ENCODE peak calls at places on chromosomes 12 and 14, in seven cellular contexts. Y is stomach, F is gastrocnemius medialis, X is fibroblast of lung, V is Peyer's patch, O is body of pancreas, R is AG04450. W is an unnamed sample. For H3K9me3, the result is how much of the 10 kb centered on the place peaks cover.

GRCh38 chr12:6276936-6277615 is 33.4 kb upstream of the PLEKHG6 start:
- DNase-seq in Y (no peak), F (no peak), X (no peak), V (peak), O (no peak), R (no peak), W (peak)

GRCh38 chr12:65313704-65314317 is 35.3 kb downstream of the MSRB3 start:
- DNase-seq in Y (no peak), F (no peak), X (no peak), V (no peak), O (no peak), R (no peak), W (no peak)

GRCh38 chr14:20350860-20351259 is 7.4 kb downstream of the PARP2 start:
- DNase-seq in Y (no peak), F (no peak), X (no peak), V (no peak), O (no peak), R (no peak), W (no peak)

GRCh38 chr14:100384819-100385813 is 62.0 kb downstream of the SLC25A47 start:
- DNase-seq in Y (no peak), F (no peak), X (peak), V (no peak), O (peak), R (no peak), W (no peak)

GRCh38 chr12:51976376-51977160 is 25.1 kb downstream of the ACVR1B start:
- DNase-seq in Y (no peak), F (no peak), X (peak), V (no peak), O (peak), R (no peak), W (no peak)

GRCh38 chr14:37550511-37550910 is 44.5 kb downstream of the FOXA1 start:
- DNase-seq in Y (no peak), F (no peak), X (peak), V (no peak), O (no peak), R (peak), W (no peak)

GRCh38 chr12:58540480-58541299 is 379.6 kb downstream of the LRIG3 start:
- DNase-seq in Y (peak), F (peak), X (peak), V (peak), O (peak), R (peak), W (peak)

GRCh38 chr14:93150227-93151206 is 34.2 kb downstream of the MOAP1 start:
- DNase-seq in Y (peak), F (no peak), X (no peak), V (peak), O (peak), R (no peak), W (peak)

GRCh38 chr12:68403296-68403695 is 71.1 kb upstream of the MDM1 start:
- DNase-seq in Y (no peak), F (no peak), X (peak), V (no peak), O (no peak), R (no peak), W (no peak)

GRCh38 chr14:104113631-104114420 is 24.6 kb upstream of the KIF26A start:
- DNase-seq in Y (peak), F (no peak), X (no peak), V (peak), O (no peak), R (no peak), W (peak)

GRCh38 chr12:52992699-52993557 is 13.3 kb upstream of the EIF4B start:
- DNase-seq in Y (peak), F (no peak), X (peak), V (peak), O (peak), R (no peak), W (peak)

GRCh38 chr14:68596701-68597100 is 196.2 kb downstream of the ZFP36L1 start:
- DNase-seq in Y (no peak), F (peak), X (no peak), V (no peak), O (peak), R (no peak), W (no peak)

GRCh38 chr12:93991882-93992415 is 156.4 kb upstream of the PLXNC1 start:
- DNase-seq in Y (no peak), F (no peak), X (no peak), V (no peak), O (no peak), R (no peak), W (no peak)

GRCh38 chr14:29717906-29718305 is 209.7 kb downstream of the PRKD1 start:
- DNase-seq in Y (no peak), F (no peak), X (no peak), V (no peak), O (no peak), R (no peak), W (no peak)

GRCh38 chr12:57242691-57243454 is 8.1 kb downstream of the STAC3 start:
- DNase-seq in Y (peak), F (peak), X (peak), V (peak), O (peak), R (no peak), W (peak)

GRCh38 chr14:23145794-23146422 is 26.9 kb upstream of the CEBPE start:
- DNase-seq in Y (no peak), F (peak), X (no peak), V (no peak), O (no peak), R (no peak), W (no peak)

GRCh38 chr14:39241637-39242036 is 7.9 kb downstream of the MIA2 start:
- DNase-seq in Y (no peak), F (no peak), X (peak), V (no peak), O (no peak), R (no peak), W (no peak)

GRCh38 chr14:63956326-63956725 is 103.5 kb downstream of the SYNE2 start:
- DNase-seq in Y (no peak), F (no peak), X (peak), V (no peak), O (no peak), R (no peak), W (no peak)

GRCh38 chr12:110860833-110861291 is 14.1 kb downstream of the CCDC63 start:
- DNase-seq in Y (no peak), F (no peak), X (no peak), V (no peak), O (no peak), R (no peak), W (no peak)

GRCh38 chr14:105941226-105942166 is 415.1 kb downstream of the TMEM121 start:
- DNase-seq in Y (no peak), F (no peak), X (no peak), V (no peak), O (no peak), R (no peak), W (peak)
- H3K9me3 ChIP-seq in Y (under half), F (under half), X (under half), V (under half), O (under half), R (half or more), W (under half)

GRCh38 chr12:131209082-131210070 is 255.7 kb downstream of the ADGRD1 start:
- DNase-seq in Y (no peak), F (no peak), X (no peak), V (peak), O (no peak), R (no peak), W (no peak)
- TF ChIP-seq CTCF in Y (no peak), F (no peak), X (no peak), V (no peak), O (no peak), R (no peak), W (no peak)

DNA sequence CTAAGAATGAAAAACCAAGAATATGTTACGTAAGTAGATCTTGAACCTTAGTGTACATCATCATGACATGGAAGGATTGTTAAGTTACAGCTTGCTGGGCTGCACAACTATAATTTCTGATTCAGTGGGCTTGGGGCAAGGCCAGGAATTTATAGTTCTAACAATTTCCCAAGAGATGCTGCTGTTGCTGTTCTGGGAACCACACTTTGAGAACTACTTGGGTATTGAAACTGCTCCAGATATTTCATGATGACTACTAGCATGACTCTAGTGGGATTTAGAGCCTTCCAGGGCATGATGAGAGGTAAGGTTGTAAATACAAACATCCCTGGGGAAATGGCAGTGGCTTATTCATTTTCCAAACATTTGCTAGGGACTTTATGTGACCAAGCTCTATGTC is 904.8 kb upstream of the SEL1L start:
- DNase-seq in Y (no peak), F (no peak), X (no peak), V (no peak), O (no peak), R (no peak), W (no peak)
- H3K9me3 ChIP-seq in Y (under half), F (under half), X (under half), V (under half), O (under half), R (under half), W (under half)

GRCh38 chr12:76876696-76877229 is 2.1 kb downstream of the CSRP2 start:
- DNase-seq in Y (no peak), F (no peak), X (no peak), V (no peak), O (no peak), R (no peak), W (no peak)

GRCh38 chr12:76880156-76881023 is 1.6 kb upstream of the CSRP2 start:
- DNase-seq in Y (no peak), F (no peak), X (peak), V (no peak), O (no peak), R (no peak), W (no peak)

GRCh38 chr12:76879710-76880025 is 849 bp upstream of the CSRP2 start:
- DNase-seq in Y (no peak), F (no peak), X (no peak), V (no peak), O (no peak), R (no peak), W (no peak)

GRCh38 chr12:76878899-76879709 is at the start of gene CSRP2:
- DNase-seq in Y (peak), F (peak), X (peak), V (peak), O (peak), R (peak), W (peak)

GRCh38 chr12:76878045-76878898 is 547 bp downstream of the CSRP2 start:
- DNase-seq in Y (no peak), F (no peak), X (peak), V (peak), O (peak), R (no peak), W (peak)
- TF ChIP-seq CTCF in Y (no peak), F (no peak), X (no peak), V (no peak), O (no peak), R (peak), W (no peak)

GRCh38 chr12:50188875-50189575 is 21.9 kb upstream of the CERS5 start:
- DNase-seq in Y (no peak), F (no peak), X (no peak), V (no peak), O (no peak), R (no peak), W (peak)
- H3K9me3 ChIP-seq in Y (under half), F (under half), X (under half), V (under half), O (under half), R (under half), W (under half)

GRCh38 chr12:96617178-96617577 is 127.8 kb downstream of the CFAP54 start:
- DNase-seq in Y (no peak), F (no peak), X (no peak), V (no peak), O (no peak), R (no peak), W (no peak)
- TF ChIP-seq CTCF in Y (no peak), F (no peak), X (no peak), V (no peak), O (no peak), R (peak), W (no peak)

GRCh38 chr12:116647802-116648201 is 88.6 kb downstream of the MAP1LC3B2 start:
- DNase-seq in Y (no peak), F (no peak), X (no peak), V (no peak), O (no peak), R (no peak), W (no peak)
- H3K9me3 ChIP-seq in Y (under half), F (under half), X (under half), V (under half), O (under half), R (under half), W (under half)

GRCh38 chr14:65103150-65103760 is 938 bp upstream of the MAX start:
- DNase-seq in Y (no peak), F (no peak), X (peak), V (no peak), O (peak), R (no peak), W (peak)
- TF ChIP-seq CTCF in Y (no peak), F (no peak), X (no peak), V (no peak), O (no peak), R (peak), W (no peak)

W was measured in colonic mucosa.